ENCODE peak calls at places on chromosomes 3 and 15, in eight cellular contexts. V, J, I, L, Z, Q, U and B are unnamed samples. For H3K4me1 and H3K27me3, the result is how much of the 10 kb centered on the place peaks cover.

GRCh38 chr3:75978686-75979085 is 193.3 kb upstream of the ZNF717 start:
- DNase-seq in Z (no peak), J (no peak), L (no peak), I (no peak), U (peak), V (no peak), Q (no peak), B (no peak)

GRCh38 chr3:133384331-133385027 is 15.4 kb upstream of the BFSP2 start:
- DNase-seq in J (peak), V (peak), I (peak), Z (peak), L (peak), U (peak), Q (peak), B (peak)

GRCh38 chr3:32313723-32314473 is 75.4 kb downstream of the CMTM8 start:
- DNase-seq in I (no peak), J (no peak), Z (no peak), U (peak), V (no peak), L (no peak), Q (no peak), B (no peak)

GRCh38 chr3:127665586-127665985 is 7.2 kb upstream of the ABTB1 start:
- DNase-seq in L (no peak), V (no peak), J (no peak), Z (no peak), Q (no peak), I (no peak), U (no peak), B (no peak)

GRCh38 chr3:10981961-10982360 is 10.6 kb upstream of the SLC6A1 start:
- DNase-seq in Z (no peak), Q (no peak), I (no peak), U (no peak), J (no peak), L (no peak), V (no peak), B (no peak)

GRCh38 chr15:52486003-52486996 is 42.4 kb downstream of the MYO5A start:
- DNase-seq in L (no peak), Z (no peak), U (no peak), V (peak), J (no peak), I (no peak), Q (peak), B (peak)

GRCh38 chr3:64291345-64291744 is 66.1 kb upstream of the PRICKLE2 start:
- DNase-seq in V (no peak), I (no peak), U (peak), Z (peak), Q (no peak), J (no peak), L (no peak), B (no peak)

GRCh38 chr15:100703032-100703578 is 100.7 kb downstream of the ASB7 start:
- DNase-seq in V (no peak), Q (no peak), L (no peak), Z (no peak), I (peak), J (no peak), U (peak), B (no peak)

GRCh38 chr3:188646592-188646991 is 492.6 kb downstream of the LPP start:
- DNase-seq in U (peak), Z (no peak), L (no peak), J (no peak), Q (no peak), V (no peak), I (peak), B (no peak)

GRCh38 chr3:15964605-15965061 is 166.9 kb upstream of the ANKRD28 start:
- DNase-seq in V (peak), Q (peak), Z (peak), L (no peak), I (no peak), J (no peak), U (peak), B (no peak)

GRCh38 chr3:50316657-50317242 is 5.8 kb downstream of the HYAL2 start:
- DNase-seq in V (no peak), I (no peak), L (peak), Q (no peak), Z (no peak), J (peak), U (peak), B (no peak)

GRCh38 chr3:4722103-4722502 is 229.0 kb downstream of the ITPR1 start:
- DNase-seq in U (peak), Q (no peak), J (peak), Z (peak), I (no peak), L (peak), V (no peak), B (peak)

GRCh38 chr3:188001052-188001567 is 152.8 kb upstream of the LPP start:
- DNase-seq in Q (no peak), J (no peak), Z (no peak), V (no peak), L (no peak), U (no peak), I (no peak), B (no peak)

GRCh38 chr3:160755776-160756304 is at the start of gene PPM1L:
- DNase-seq in I (peak), V (no peak), Z (peak), L (peak), U (peak), J (peak), Q (peak), B (peak)

GRCh38 chr3:98732239-98733054 is 30.7 kb upstream of the ST3GAL6 start:
- DNase-seq in Z (peak), U (no peak), J (peak), L (peak), V (peak), Q (peak), I (peak), B (peak)

GRCh38 chr3:148757238-148757930 is 59.7 kb downstream of the AGTR1 start:
- DNase-seq in J (no peak), U (peak), Q (no peak), V (no peak), Z (no peak), L (no peak), I (no peak), B (no peak)

GRCh38 chr15:63202858-63203257 is 13.5 kb downstream of the RAB8B start:
- DNase-seq in V (no peak), J (no peak), Q (no peak), I (no peak), L (no peak), U (no peak), Z (no peak), B (no peak)

GRCh38 chr3:194871143-194871863 is 185.6 kb downstream of the FAM43A start:
- DNase-seq in U (peak), V (no peak), Q (peak), I (no peak), Z (peak), J (peak), L (peak), B (peak)

GRCh38 chr15:28904541-28905303 is 18.9 kb downstream of the APBA2 start:
- DNase-seq in U (no peak), I (no peak), Q (no peak), V (no peak), Z (no peak), L (no peak), J (no peak), B (no peak)

GRCh38 chr3:127288921-127289645 is 1.2 kb upstream of the PRR20G start:
- DNase-seq in V (peak), J (no peak), I (no peak), Z (no peak), L (no peak), U (no peak), Q (no peak), B (no peak)

GRCh38 chr3:49803464-49804140 is 541 bp downstream of the INKA1 start:
- DNase-seq in L (no peak), Q (peak), I (peak), V (no peak), Z (no peak), J (no peak), U (peak), B (peak)

GRCh38 chr3:12415014-12415653 is 69.1 kb upstream of the TSEN2 start:
- DNase-seq in V (no peak), Z (no peak), J (no peak), U (no peak), I (no peak), Q (no peak), L (no peak), B (no peak)

GRCh38 chr3:13536832-13537231 is 12.1 kb upstream of the FBLN2 start:
- DNase-seq in J (no peak), L (no peak), U (no peak), I (no peak), Q (no peak), V (no peak), Z (no peak), B (no peak)

GRCh38 chr3:14605070-14605469 is 46.5 kb upstream of the CCDC174 start:
- DNase-seq in Q (no peak), I (no peak), U (peak), Z (no peak), L (no peak), J (no peak), V (no peak), B (no peak)

GRCh38 chr3:58952128-58952917 is 97.5 kb downstream of the CFAP20DC start:
- DNase-seq in J (no peak), U (peak), I (no peak), V (no peak), L (no peak), Q (no peak), Z (no peak), B (no peak)

GRCh38 chr3:134378384-134378783 is 4.1 kb upstream of the AMOTL2 start:
- DNase-seq in V (no peak), U (no peak), Z (peak), Q (peak), I (no peak), L (peak), J (peak), B (peak)

GRCh38 chr3:56251343-56251945 is 216.8 kb downstream of the ERC2 start:
- DNase-seq in Z (no peak), V (peak), U (peak), Q (peak), L (peak), I (peak), J (no peak), B (peak)

GRCh38 chr3:78204977-78205376 is 1165.1 kb downstream of the ROBO2 start:
- DNase-seq in I (no peak), J (no peak), Q (peak), L (peak), V (no peak), Z (no peak), U (peak), B (peak)

GRCh38 chr15:76222159-76222558 is 89.1 kb downstream of the ETFA start:
- DNase-seq in V (no peak), U (no peak), Q (no peak), J (no peak), Z (no peak), L (no peak), I (no peak), B (no peak)

GRCh38 chr15:76217867-76218217 is 93.4 kb downstream of the ETFA start:
- DNase-seq in I (no peak), U (no peak), Q (no peak), Z (no peak), L (no peak), V (no peak), J (no peak), B (no peak)

GRCh38 chr15:76221085-76221767 is 90.0 kb downstream of the ETFA start:
- DNase-seq in Z (no peak), U (no peak), Q (no peak), V (no peak), I (no peak), J (no peak), L (no peak), B (no peak)

GRCh38 chr15:76217029-76217866 is 94.0 kb downstream of the ETFA start:
- DNase-seq in U (peak), Q (no peak), L (no peak), V (no peak), J (no peak), I (no peak), Z (no peak), B (no peak)
- H3K4me1 ChIP-seq in U (under half), Q (under half), L (under half), V (under half), J (under half), I (under half), Z (under half), B (under half)

DNA sequence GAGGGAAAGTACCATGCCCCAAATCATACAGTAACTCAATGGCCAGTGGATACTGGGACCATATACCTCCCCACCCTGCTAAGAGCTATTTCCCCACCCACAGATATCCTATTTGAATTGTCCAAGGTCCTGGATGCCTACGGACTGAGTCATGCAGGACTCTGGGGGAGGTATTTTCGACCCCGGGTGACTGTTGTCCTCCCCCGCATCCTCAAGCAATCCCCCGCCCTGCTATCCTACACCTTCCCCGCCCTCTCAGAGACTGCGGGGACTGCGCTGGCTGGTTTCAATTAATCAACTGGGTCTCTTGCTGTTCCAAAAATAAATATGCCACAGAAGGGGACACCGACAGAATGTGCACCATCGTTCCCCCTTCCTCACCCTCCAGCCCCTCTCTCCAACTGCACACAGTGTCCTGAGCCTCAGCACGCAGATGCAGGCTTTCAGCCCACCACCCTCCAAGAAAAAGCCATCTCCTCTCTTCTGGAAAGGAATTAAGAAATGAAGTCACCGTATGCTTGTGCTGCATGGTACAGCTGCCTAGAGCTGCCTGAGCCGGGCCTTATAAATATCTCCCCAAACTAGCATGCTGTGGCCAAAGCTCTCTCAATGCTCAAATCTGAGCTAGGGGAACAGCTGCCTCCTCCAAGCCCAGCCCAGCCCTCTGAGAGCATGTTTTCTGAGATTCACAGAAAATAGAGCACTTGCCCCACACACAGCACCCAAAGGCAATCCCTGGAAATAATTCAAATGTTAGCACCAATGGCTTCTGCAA is 8.2 kb downstream of the CAV3 start:
- DNase-seq in Q (peak), L (no peak), I (no peak), J (no peak), Z (peak), V (peak), U (peak), B (peak)
- H3K4me3 ChIP-seq in Q (peak), L (no peak), I (no peak), J (no peak), Z (peak), V (peak), U (no peak), B (no peak)

DNA sequence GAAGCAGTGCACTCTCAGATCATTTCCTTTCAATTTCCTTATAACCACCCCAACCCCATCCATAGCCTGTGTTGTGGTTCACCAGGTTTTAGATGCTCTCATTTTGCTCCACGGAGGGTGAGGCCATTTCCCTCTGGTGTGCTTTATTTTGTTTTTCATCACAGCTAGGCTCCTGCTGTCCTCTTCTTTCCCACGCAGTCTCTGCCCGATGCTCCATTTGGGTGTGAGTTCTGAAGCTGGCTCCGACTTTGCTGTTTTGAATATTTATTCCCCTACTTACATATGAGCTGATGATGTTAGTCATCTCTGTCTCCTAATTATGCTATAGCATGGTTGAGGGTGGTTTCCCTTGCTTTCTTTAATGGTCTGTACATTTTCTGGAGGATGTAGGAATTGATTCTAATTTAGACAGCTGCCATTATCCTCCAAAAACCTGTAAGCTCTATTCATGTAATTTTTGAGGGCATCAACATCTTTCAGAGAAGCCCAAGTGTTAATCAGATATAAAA is 168.1 kb upstream of the MYRIP start:
- DNase-seq in I (no peak), Z (no peak), U (no peak), V (no peak), L (no peak), Q (no peak), J (no peak), B (no peak)
- H3K27me3 ChIP-seq in I (under half), Z (under half), U (under half), V (under half), L (under half), Q (under half), J (under half), B (under half)

GRCh38 chr15:75659928-75660645 is 12.4 kb downstream of the SNX33 start:
- DNase-seq in Q (no peak), U (no peak), L (no peak), V (no peak), I (no peak), J (no peak), Z (peak), B (no peak)
- H3K4me1 ChIP-seq in Q (under half), U (under half), L (half or more), V (under half), I (under half), J (under half), Z (under half), B (under half)

GRCh38 chr15:89761929-89762328 is 10.9 kb upstream of the MESP1 start:
- DNase-seq in V (no peak), L (no peak), I (peak), Q (no peak), Z (no peak), U (no peak), J (no peak), B (no peak)
- H3K4me3 ChIP-seq in V (no peak), L (no peak), I (peak), Q (no peak), Z (no peak), U (no peak), J (no peak), B (no peak)

GRCh38 chr15:61227269-61228024 is 1.7 kb downstream of the RORA start:
- DNase-seq in I (no peak), L (no peak), Z (peak), J (peak), V (no peak), Q (peak), U (peak), B (peak)

GRCh38 chr15:61222010-61222409 is 7.1 kb downstream of the RORA start:
- DNase-seq in Q (no peak), U (no peak), L (no peak), I (no peak), Z (no peak), J (no peak), V (no peak), B (no peak)

GRCh38 chr15:61232266-61232665 is 3.2 kb upstream of the RORA start:
- DNase-seq in Z (no peak), L (no peak), Q (no peak), U (no peak), V (no peak), I (no peak), J (no peak), B (no peak)

GRCh38 chr15:61228025-61228901 is 839 bp downstream of the RORA start:
- DNase-seq in L (no peak), V (no peak), U (peak), Q (peak), Z (peak), J (peak), I (peak), B (no peak)

GRCh38 chr15:61226313-61227250 is 2.5 kb downstream of the RORA start:
- DNase-seq in Z (no peak), U (peak), I (no peak), V (no peak), J (no peak), L (no peak), Q (no peak), B (no peak)
- H3K27me3 ChIP-seq in Z (under half), U (under half), I (under half), V (under half), J (under half), L (under half), Q (under half), B (under half)

GRCh38 chr3:158456114-158456513 is 114.9 kb upstream of the MLF1 start:
- DNase-seq in V (no peak), U (peak), L (no peak), J (no peak), I (no peak), Z (no peak), Q (no peak), B (no peak)
- H3K4me1 ChIP-seq in V (under half), U (under half), L (under half), J (under half), I (under half), Z (under half), Q (under half), B (under half)

GRCh38 chr3:143750856-143751255 is 97.4 kb downstream of the SLC9A9 start:
- DNase-seq in J (no peak), V (no peak), I (no peak), Q (no peak), L (no peak), Z (no peak), U (no peak), B (no peak)
- H3K4me3 ChIP-seq in J (no peak), V (no peak), I (no peak), Q (no peak), L (no peak), Z (no peak), U (no peak), B (no peak)